ENCODE peak calls at places on chromosome 10, in ten cellular contexts. One of them, this sample, is unnamed.

GRCh38 chr10:75497997-75498797 is 66.8 kb downstream of the LRMDA start:
- DNase-seq in lung microvascular endothelial cell: no peak
- DNase-seq in ELF-1: peak; percentile 30
- DNase-seq in astrocyte of the spinal cord: no peak
- DNase-seq in iPS DF 6.9: no peak
- DNase-seq in NCI-H1092: no peak
- DNase-seq in AG10803: peak; percentile 86
- DNase-seq in PC-9: no peak
- DNase-seq in HTR-8/SVneo: no peak
- DNase-seq in endothelial cell: no peak
- DNase-seq in this sample: no peak

GRCh38 chr10:43194861-43195260 is 56.6 kb downstream of the CSGALNACT2 start:
- DNase-seq in AG10803: no peak
- DNase-seq in astrocyte of the spinal cord: no peak
- DNase-seq in NCI-H1092: no peak
- DNase-seq in PC-9: no peak
- DNase-seq in lung microvascular endothelial cell: no peak
- DNase-seq in ELF-1: no peak
- DNase-seq in HTR-8/SVneo: no peak
- DNase-seq in iPS DF 6.9: no peak
- DNase-seq in endothelial cell: no peak
- DNase-seq in this sample: no peak

GRCh38 chr10:27373566-27374160 is 130.4 kb upstream of the RAB18 start:
- DNase-seq in ELF-1: no peak
- DNase-seq in AG10803: no peak
- DNase-seq in endothelial cell: no peak
- DNase-seq in lung microvascular endothelial cell: no peak
- DNase-seq in PC-9: no peak
- DNase-seq in HTR-8/SVneo: no peak
- DNase-seq in astrocyte of the spinal cord: no peak
- DNase-seq in iPS DF 6.9: no peak
- DNase-seq in NCI-H1092: no peak
- DNase-seq in this sample: no peak

GRCh38 chr10:23686722-23687121 is 247.8 kb downstream of the OTUD1 start:
- DNase-seq in iPS DF 6.9: no peak
- DNase-seq in HTR-8/SVneo: no peak
- DNase-seq in lung microvascular endothelial cell: no peak
- DNase-seq in PC-9: no peak
- DNase-seq in AG10803: no peak
- DNase-seq in NCI-H1092: no peak
- DNase-seq in endothelial cell: no peak
- DNase-seq in ELF-1: no peak
- DNase-seq in astrocyte of the spinal cord: no peak
- DNase-seq in this sample: no peak

GRCh38 chr10:94194256-94194655 is 168.5 kb downstream of the NOC3L start:
- DNase-seq in AG10803: peak; percentile 81
- DNase-seq in PC-9: no peak
- DNase-seq in lung microvascular endothelial cell: peak; percentile 52
- DNase-seq in NCI-H1092: no peak
- DNase-seq in endothelial cell: no peak
- DNase-seq in iPS DF 6.9: no peak
- DNase-seq in HTR-8/SVneo: peak; percentile 56
- DNase-seq in ELF-1: peak; percentile 10
- DNase-seq in astrocyte of the spinal cord: peak; percentile 59
- DNase-seq in this sample: no peak

GRCh38 chr10:110192552-110192951 is 14.9 kb upstream of the MXI1 start:
- DNase-seq in iPS DF 6.9: no peak
- DNase-seq in lung microvascular endothelial cell: no peak
- DNase-seq in NCI-H1092: no peak
- DNase-seq in astrocyte of the spinal cord: no peak
- DNase-seq in HTR-8/SVneo: no peak
- DNase-seq in AG10803: no peak
- DNase-seq in ELF-1: no peak
- DNase-seq in endothelial cell: no peak
- DNase-seq in PC-9: no peak
- DNase-seq in this sample: no peak

GRCh38 chr10:80100861-80101695 is 22.6 kb downstream of the TMEM254 start:
- DNase-seq in AG10803: no peak
- DNase-seq in ELF-1: peak; percentile 90
- DNase-seq in HTR-8/SVneo: no peak
- DNase-seq in endothelial cell: no peak
- DNase-seq in astrocyte of the spinal cord: no peak
- DNase-seq in iPS DF 6.9: no peak
- DNase-seq in lung microvascular endothelial cell: no peak
- DNase-seq in NCI-H1092: no peak
- DNase-seq in PC-9: peak; percentile 67
- DNase-seq in this sample: no peak

GRCh38 chr10:72567421-72567820 is 58.5 kb downstream of the MICU1 start:
- DNase-seq in NCI-H1092: no peak
- DNase-seq in HTR-8/SVneo: peak; percentile 30
- DNase-seq in lung microvascular endothelial cell: no peak
- DNase-seq in endothelial cell: peak; percentile 3
- DNase-seq in PC-9: peak; percentile 68
- DNase-seq in astrocyte of the spinal cord: peak; percentile 43
- DNase-seq in iPS DF 6.9: no peak
- DNase-seq in AG10803: peak; percentile 55
- DNase-seq in ELF-1: no peak
- DNase-seq in this sample: no peak

GRCh38 chr10:132679217-132679595 is 106.7 kb downstream of the NKX6-2 start:
- DNase-seq in PC-9: no peak
- DNase-seq in ELF-1: no peak
- DNase-seq in NCI-H1092: no peak
- DNase-seq in HTR-8/SVneo: no peak
- DNase-seq in endothelial cell: no peak
- DNase-seq in iPS DF 6.9: no peak
- DNase-seq in lung microvascular endothelial cell: no peak
- DNase-seq in astrocyte of the spinal cord: no peak
- DNase-seq in AG10803: no peak
- DNase-seq in this sample: no peak

GRCh38 chr10:74949024-74949423 is 122.6 kb downstream of the KAT6B start:
- DNase-seq in ELF-1: no peak
- DNase-seq in NCI-H1092: no peak
- DNase-seq in astrocyte of the spinal cord: no peak
- DNase-seq in PC-9: no peak
- DNase-seq in iPS DF 6.9: no peak
- DNase-seq in AG10803: peak; percentile 36
- DNase-seq in endothelial cell: no peak
- DNase-seq in HTR-8/SVneo: no peak
- DNase-seq in lung microvascular endothelial cell: no peak
- DNase-seq in this sample: no peak

GRCh38 chr10:77603529-77603927 is 34.1 kb downstream of the KCNMA1 start:
- DNase-seq in PC-9: peak; percentile 30
- DNase-seq in HTR-8/SVneo: no peak
- DNase-seq in endothelial cell: peak; percentile 10
- DNase-seq in lung microvascular endothelial cell: peak; percentile 8
- DNase-seq in AG10803: peak; percentile 12
- DNase-seq in astrocyte of the spinal cord: no peak
- DNase-seq in NCI-H1092: no peak
- DNase-seq in ELF-1: peak; percentile 32
- DNase-seq in iPS DF 6.9: no peak
- DNase-seq in this sample: no peak

This sample was measured in GM12878.